ENCODE peak calls at places on chromosomes 3 and 15, in five cellular contexts. One of them, this sample, is unnamed.

GRCh38 chr15:92711457-92711831 is 55.9 kb upstream of the FAM174B start:
- DNase-seq in occipital lobe: no peak
- DNase-seq in T-helper 22 cell: no peak
- DNase-seq in GM12865: no peak
- DNase-seq in brain microvascular endothelial cell: no peak
- DNase-seq in this sample: no peak

GRCh38 chr3:30672959-30673358 is 66.6 kb downstream of the TGFBR2 start:
- DNase-seq in occipital lobe: no peak
- DNase-seq in T-helper 22 cell: no peak
- DNase-seq in GM12865: no peak
- DNase-seq in brain microvascular endothelial cell: no peak
- DNase-seq in this sample: no peak

GRCh38 chr15:88264622-88265021 is 8.1 kb upstream of the NTRK3 start:
- DNase-seq in occipital lobe: no peak
- DNase-seq in T-helper 22 cell: no peak
- DNase-seq in GM12865: no peak
- DNase-seq in brain microvascular endothelial cell: no peak
- DNase-seq in this sample: no peak

GRCh38 chr3:187798126-187798525 is 52.9 kb upstream of the BCL6 start:
- DNase-seq in occipital lobe: no peak
- DNase-seq in T-helper 22 cell: no peak
- DNase-seq in GM12865: no peak
- DNase-seq in brain microvascular endothelial cell: no peak
- DNase-seq in this sample: peak; percentile 36

GRCh38 chr15:69046781-69047180 is 32.3 kb downstream of the NOX5 start:
- DNase-seq in occipital lobe: no peak
- DNase-seq in T-helper 22 cell: no peak
- DNase-seq in GM12865: no peak
- DNase-seq in brain microvascular endothelial cell: no peak
- DNase-seq in this sample: no peak

GRCh38 chr3:122572940-122573412 is 4.5 kb upstream of the PARP15 start:
- DNase-seq in occipital lobe: no peak
- DNase-seq in T-helper 22 cell: no peak
- DNase-seq in GM12865: peak; percentile 79
- DNase-seq in brain microvascular endothelial cell: no peak
- DNase-seq in this sample: peak; percentile 77

GRCh38 chr3:113575191-113575590 is 42.8 kb downstream of the SIDT1 start:
- DNase-seq in occipital lobe: no peak
- DNase-seq in T-helper 22 cell: no peak
- DNase-seq in GM12865: no peak
- DNase-seq in brain microvascular endothelial cell: no peak
- DNase-seq in this sample: no peak

GRCh38 chr3:44509393-44509921 is 32.0 kb upstream of the ZNF445 start:
- DNase-seq in occipital lobe: no peak
- DNase-seq in T-helper 22 cell: no peak
- DNase-seq in GM12865: peak; percentile 10
- DNase-seq in brain microvascular endothelial cell: no peak
- DNase-seq in this sample: no peak

GRCh38 chr3:107990926-107991325 is 99.9 kb downstream of the CD47 start:
- DNase-seq in occipital lobe: no peak
- DNase-seq in T-helper 22 cell: no peak
- DNase-seq in GM12865: no peak
- DNase-seq in brain microvascular endothelial cell: no peak
- DNase-seq in this sample: no peak

GRCh38 chr3:44961888-44962287 is 14.1 kb downstream of the ZDHHC3 start:
- DNase-seq in occipital lobe: no peak
- DNase-seq in T-helper 22 cell: no peak
- DNase-seq in GM12865: no peak
- DNase-seq in brain microvascular endothelial cell: no peak
- DNase-seq in this sample: no peak

GRCh38 chr15:66854012-66854965 is 152.3 kb downstream of the SMAD6 start:
- DNase-seq in occipital lobe: no peak
- DNase-seq in T-helper 22 cell: no peak
- DNase-seq in GM12865: no peak
- DNase-seq in brain microvascular endothelial cell: no peak
- DNase-seq in this sample: no peak

This sample was measured in OCI-LY7.